ENCODE peak calls at places on chromosomes 1 and 21, in seven cellular contexts. B is ELR; W is Karpas-422; G is stimulated activated CD4-positive, alpha-beta T cell treated with anti-CD3 and anti-CD28 coated beads, Interleukin-15, amount 100 ng/mL, for 1 hour; O is naive thymus-derived CD4-positive, alpha-beta T cell; Q is hippocampal formation; Z is pulmonary artery endothelial cell. I is an unnamed sample.

GRCh38 chr1:160284220-160284781 is 632 bp downstream of the PEX19 start:
- DNase-seq in Z (no peak), B (peak; percentile 67), Q (no peak), O (no peak), W (peak; percentile 56), G (no peak), I (no peak)

GRCh38 chr21:42086969-42087368 is 15.9 kb downstream of the UMODL1 start:
- DNase-seq in G (no peak), W (no peak), B (no peak), Z (no peak), O (no peak), Q (no peak), I (no peak)

GRCh38 chr21:39669485-39669884 is 56.7 kb downstream of the B3GALT5 start:
- DNase-seq in B (no peak), Q (no peak), Z (no peak), O (no peak), W (no peak), G (no peak), I (no peak)

GRCh38 chr1:198667796-198668195 is 29.0 kb downstream of the PTPRC start:
- DNase-seq in B (no peak), Q (no peak), O (no peak), G (no peak), Z (no peak), W (no peak), I (no peak)

GRCh38 chr1:78619803-78620579 is at the start of gene IFI44L:
- DNase-seq in W (no peak), Q (no peak), B (peak; percentile 55), G (peak; percentile 47), Z (no peak), O (peak; percentile 54), I (no peak)

GRCh38 chr1:24155011-24155782 is 12.3 kb upstream of the IL22RA1 start:
- DNase-seq in Z (no peak), Q (no peak), W (peak; percentile 48), G (no peak), O (no peak), B (peak; percentile 25), I (no peak)

GRCh38 chr1:94115900-94116436 is 5.0 kb downstream of the ABCA4 start:
- DNase-seq in B (no peak), Q (no peak), O (no peak), W (no peak), G (no peak), Z (no peak), I (no peak)

GRCh38 chr1:203349757-203350522 is 982 bp downstream of the FMOD start:
- DNase-seq in O (no peak), Z (no peak), G (no peak), W (no peak), B (no peak), Q (peak; percentile 18), I (peak; percentile 58)

GRCh38 chr1:169894424-169895145 is 889 bp upstream of the SCYL3 start:
- DNase-seq in Q (no peak), O (no peak), B (no peak), G (no peak), W (no peak), Z (no peak), I (no peak)

GRCh38 chr1:157111396-157112165 is 12.0 kb upstream of the ETV3L start:
- DNase-seq in B (no peak), W (no peak), Q (no peak), G (no peak), Z (no peak), O (no peak), I (no peak)

GRCh38 chr1:165688046-165688445 is 10.3 kb downstream of the ALDH9A1 start:
- DNase-seq in W (no peak), Z (no peak), G (no peak), B (no peak), Q (no peak), O (no peak), I (no peak)

GRCh38 chr21:22758478-22758877 is 1760.3 kb downstream of the NCAM2 start:
- DNase-seq in B (peak; percentile 73), Q (no peak), W (no peak), Z (no peak), O (no peak), G (no peak), I (no peak)

GRCh38 chr1:7278827-7279752 is 492.0 kb upstream of the VAMP3 start:
- DNase-seq in W (no peak), G (no peak), O (no peak), B (no peak), Q (no peak), Z (no peak), I (no peak)

GRCh38 chr21:29805110-29805509 is 134.7 kb downstream of the GRIK1 start:
- DNase-seq in Q (no peak), B (no peak), Z (no peak), G (no peak), W (no peak), O (no peak), I (no peak)

GRCh38 chr1:93758842-93759515 is 77.3 kb upstream of the BCAR3 start:
- DNase-seq in W (no peak), Q (no peak), O (no peak), G (no peak), Z (no peak), B (peak; percentile 46), I (no peak)

GRCh38 chr1:154329152-154329521 is 3.8 kb downstream of the ATP8B2 start:
- DNase-seq in O (peak; percentile 26), G (no peak), Z (no peak), B (no peak), W (no peak), Q (no peak), I (peak; percentile 15)

GRCh38 chr1:32828341-32828740 is 10.9 kb downstream of the S100PBP start:
- DNase-seq in W (peak; percentile 50), Z (no peak), Q (peak; percentile 23), B (peak; percentile 44), O (no peak), G (no peak), I (no peak)

GRCh38 chr1:28354121-28354520 is 15.4 kb upstream of the PHACTR4 start:
- DNase-seq in B (peak; percentile 76), Z (no peak), Q (no peak), G (no peak), W (no peak), O (no peak), I (no peak)

GRCh38 chr21:44551290-44552015 is at the start of gene KRTAP10-2:
- DNase-seq in B (no peak), O (no peak), G (no peak), Q (no peak), Z (no peak), W (no peak), I (no peak)

GRCh38 chr1:17420361-17420760 is 19.1 kb downstream of the RCC2 start:
- DNase-seq in Q (no peak), Z (no peak), O (no peak), G (no peak), W (no peak), B (no peak), I (no peak)

GRCh38 chr1:165717918-165718515 is 19.7 kb upstream of the ALDH9A1 start:
- DNase-seq in Q (peak; percentile 60), W (peak; percentile 83), B (peak; percentile 73), O (peak; percentile 22), Z (no peak), G (no peak), I (peak; percentile 42)

GRCh38 chr1:35718492-35719336 is at the start of gene C1orf216:
- DNase-seq in B (peak; percentile 92), Z (peak; percentile 30), Q (peak; percentile 66), W (peak; percentile 70), G (peak; percentile 67), O (peak; percentile 53), I (peak; percentile 73)

I was measured in putamen.